ENCODE peak calls at places on chromosomes 6 and 20, in eight cellular contexts. O, U, Q, C, F, M, P and G are unnamed samples.

GRCh38 chr6:126127662-126128061 is 141.3 kb downstream of the TRMT11 start:
- DNase-seq in O (no peak), U (no peak), Q (no peak), C (no peak), F (no peak), P (no peak), M (no peak), G (no peak)

GRCh38 chr6:14129572-14129971 is 12.0 kb downstream of the CD83 start:
- DNase-seq in O (peak), M (peak), P (peak), F (peak), Q (no peak), C (peak), U (peak), G (peak)

GRCh38 chr6:150775804-150776203 is 89.7 kb upstream of the MTHFD1L start:
- DNase-seq in P (peak), Q (no peak), O (no peak), C (no peak), F (no peak), M (no peak), U (no peak), G (no peak)

GRCh38 chr6:103122766-103123601 is 1729.5 kb downstream of the GRIK2 start:
- DNase-seq in U (no peak), P (no peak), Q (no peak), F (peak), C (peak), O (peak), M (peak), G (no peak)

GRCh38 chr6:26420607-26421235 is 18.6 kb downstream of the BTN3A1 start:
- DNase-seq in U (no peak), C (no peak), Q (no peak), M (peak), P (no peak), O (peak), F (no peak), G (no peak)

GRCh38 chr20:45347297-45347935 is 808 bp downstream of the SDC4 start:
- DNase-seq in U (no peak), Q (no peak), M (no peak), C (no peak), O (no peak), F (no peak), P (peak), G (no peak)

GRCh38 chr20:38692436-38693411 is 31.6 kb upstream of the SLC32A1 start:
- DNase-seq in F (no peak), M (peak), P (peak), O (peak), Q (no peak), U (peak), C (peak), G (peak)

GRCh38 chr6:27494987-27495385 is 22.1 kb upstream of the ZNF184 start:
- DNase-seq in U (no peak), M (no peak), O (no peak), F (no peak), Q (no peak), P (no peak), C (no peak), G (no peak)

GRCh38 chr6:166616261-166617226 is 10.5 kb downstream of the RPS6KA2 start:
- DNase-seq in F (no peak), O (no peak), P (no peak), U (no peak), Q (no peak), C (no peak), M (no peak), G (no peak)

GRCh38 chr6:130708338-130708737 is 118.9 kb upstream of the SMLR1 start:
- DNase-seq in F (no peak), C (no peak), Q (no peak), U (no peak), O (peak), M (no peak), P (no peak), G (peak)

GRCh38 chr20:17635320-17635673 is 46.7 kb downstream of the RRBP1 start:
- DNase-seq in P (no peak), O (no peak), C (no peak), M (no peak), Q (no peak), U (no peak), F (no peak), G (no peak)

GRCh38 chr6:27297857-27298730 is 14.0 kb downstream of the POM121L2 start:
- DNase-seq in C (no peak), Q (no peak), O (no peak), M (no peak), P (no peak), U (no peak), F (no peak), G (no peak)

GRCh38 chr20:51639206-51639832 is 96.8 kb upstream of the NFATC2 start:
- DNase-seq in P (peak), O (peak), C (peak), F (peak), Q (no peak), M (peak), U (peak), G (no peak)

GRCh38 chr6:80223743-80224212 is 117.3 kb downstream of the BCKDHB start:
- DNase-seq in C (no peak), Q (no peak), U (no peak), F (no peak), O (no peak), P (peak), M (no peak), G (no peak)

GRCh38 chr20:48631114-48632016 is 196.4 kb downstream of the PREX1 start:
- DNase-seq in P (no peak), U (peak), O (no peak), M (no peak), Q (no peak), F (no peak), C (no peak), G (no peak)

GRCh38 chr6:33988121-33989015 is 157.5 kb downstream of the GRM4 start:
- DNase-seq in P (no peak), U (no peak), Q (no peak), M (no peak), C (peak), F (peak), O (peak), G (no peak)

GRCh38 chr20:33655164-33655563 is 7.0 kb upstream of the C20orf144 start:
- DNase-seq in M (no peak), U (no peak), P (no peak), O (no peak), F (no peak), Q (no peak), C (no peak), G (no peak)

GRCh38 chr6:1624071-1624847 is 14.5 kb downstream of the FOXC1 start:
- DNase-seq in U (no peak), Q (no peak), F (no peak), P (no peak), O (no peak), M (no peak), C (no peak), G (no peak)

GRCh38 chr20:48471734-48472408 is 355.9 kb downstream of the PREX1 start:
- DNase-seq in P (peak), O (no peak), M (no peak), Q (no peak), U (no peak), C (no peak), F (no peak), G (no peak)

GRCh38 chr20:3115190-3116107 is 30.9 kb upstream of the AVP start:
- DNase-seq in C (peak), Q (no peak), M (no peak), O (peak), F (peak), P (no peak), U (peak), G (peak)

GRCh38 chr6:20931093-20931492 is 396.8 kb downstream of the CDKAL1 start:
- DNase-seq in M (no peak), Q (no peak), F (no peak), O (no peak), C (no peak), P (no peak), U (no peak), G (no peak)

GRCh38 chr6:24872769-24873168 is 63.0 kb downstream of the RIPOR2 start:
- DNase-seq in C (no peak), Q (no peak), U (no peak), P (no peak), M (no peak), O (no peak), F (no peak), G (no peak)

GRCh38 chr6:56660374-56660730 is 17.7 kb upstream of the DST start:
- DNase-seq in U (no peak), Q (no peak), M (no peak), C (no peak), F (no peak), P (no peak), O (no peak), G (no peak)

GRCh38 chr20:1033751-1034419 is 31.8 kb upstream of the RSPO4 start:
- DNase-seq in Q (no peak), O (no peak), C (no peak), U (no peak), F (no peak), P (no peak), M (no peak), G (no peak)

GRCh38 chr6:46760925-46761324 is 14.2 kb downstream of the ANKRD66 start:
- DNase-seq in C (no peak), Q (no peak), O (no peak), U (no peak), F (no peak), M (no peak), P (no peak), G (no peak)

GRCh38 chr20:50534567-50534966 is 24.4 kb downstream of the PTPN1 start:
- DNase-seq in F (no peak), M (no peak), Q (no peak), P (no peak), O (no peak), U (no peak), C (no peak), G (no peak)

GRCh38 chr6:108771421-108771820 is 76.8 kb upstream of the ARMC2 start:
- DNase-seq in P (no peak), U (no peak), C (no peak), O (no peak), F (no peak), M (no peak), Q (no peak), G (no peak)

GRCh38 chr6:42454428-42454791 is 2.7 kb upstream of the TRERF1 start:
- DNase-seq in Q (no peak), O (peak), U (no peak), C (no peak), F (no peak), P (peak), M (no peak), G (no peak)

GRCh38 chr6:1771324-1771723 is 161.6 kb downstream of the FOXC1 start:
- DNase-seq in U (no peak), F (peak), C (no peak), O (peak), P (no peak), Q (no peak), M (no peak), G (no peak)

GRCh38 chr20:5001174-5002076 is at the start of gene SLC23A2:
- DNase-seq in M (peak), O (peak), C (peak), U (peak), F (peak), Q (peak), P (peak), G (no peak)

GRCh38 chr6:118313208-118313607 is 234.9 kb upstream of the PLN start:
- DNase-seq in C (no peak), F (no peak), O (no peak), M (no peak), P (no peak), Q (no peak), U (no peak), G (no peak)

GRCh38 chr6:31737315-31738047 is 1.2 kb upstream of the CLIC1 start:
- DNase-seq in Q (no peak), U (no peak), M (no peak), P (no peak), F (peak), O (peak), C (no peak), G (no peak)

GRCh38 chr20:63083831-63084562 is 77.2 kb upstream of the BHLHE23 start:
- DNase-seq in Q (no peak), O (no peak), M (no peak), P (peak), U (no peak), C (no peak), F (no peak), G (no peak)

GRCh38 chr6:30260036-30260504 is 46.9 kb upstream of the TRIM26 start:
- DNase-seq in U (no peak), F (no peak), O (peak), P (no peak), M (no peak), Q (no peak), C (no peak), G (no peak)

GRCh38 chr20:40763646-40764295 is 74.7 kb upstream of the MAFB start:
- DNase-seq in M (no peak), F (no peak), O (no peak), P (no peak), Q (no peak), U (no peak), C (no peak), G (no peak)